ENCODE peak calls at places on chromosomes 13 and 19, in eight cellular contexts. U is T follicular helper cell, P is testis, X is T-helper 9 cell, H is Caco-2, G is NCI-H446, Y is hypothalamus, K is C1 segment of cervical spinal cord. B is an unnamed sample.
A peak's percentile ranks its signal among the peaks of the same experiment; 100 is the strongest.

GRCh38 chr13:40433577-40433976 is 232.9 kb downstream of the FOXO1 start:
- DNase-seq in H (no peak), U (peak; percentile 16), X (peak; percentile 16), K (no peak), Y (no peak), G (no peak), P (no peak), B (no peak)

GRCh38 chr13:63048648-63049047 is 1633.0 kb upstream of the PCDH20 start:
- DNase-seq in Y (no peak), P (no peak), H (no peak), G (no peak), K (no peak), X (no peak), U (no peak), B (no peak)

GRCh38 chr19:49065905-49066512 is 1.4 kb upstream of the NTF4 start:
- DNase-seq in X (no peak), U (no peak), H (no peak), K (no peak), G (no peak), P (no peak), Y (no peak), B (no peak)

GRCh38 chr19:40556953-40557530 is 19.6 kb upstream of the SHKBP1 start:
- DNase-seq in H (no peak), X (no peak), Y (no peak), P (no peak), G (no peak), U (no peak), K (no peak), B (no peak)

GRCh38 chr19:9597027-9597426 is 12.7 kb upstream of the ZNF121 start:
- DNase-seq in P (no peak), X (no peak), K (no peak), Y (no peak), H (no peak), U (no peak), G (no peak), B (no peak)

GRCh38 chr13:43528992-43529391 is 257.8 kb downstream of the ENOX1 start:
- DNase-seq in U (no peak), P (no peak), H (no peak), K (no peak), X (no peak), Y (no peak), G (no peak), B (no peak)

GRCh38 chr13:59261928-59262488 is 901.7 kb downstream of the DIAPH3 start:
- DNase-seq in K (no peak), Y (no peak), X (no peak), U (no peak), G (no peak), P (peak; percentile 18), H (no peak), B (peak; percentile 39)

GRCh38 chr13:77002590-77003190 is 10.8 kb downstream of the CLN5 start:
- DNase-seq in U (no peak), K (no peak), X (no peak), P (no peak), Y (no peak), H (no peak), G (no peak), B (no peak)

GRCh38 chr13:81540777-81541176 is 1199.9 kb upstream of the SPRY2 start:
- DNase-seq in Y (no peak), U (no peak), K (no peak), P (no peak), X (no peak), H (no peak), G (no peak), B (peak; percentile 19)

GRCh38 chr13:32790731-32791130 is 204.5 kb downstream of the PDS5B start:
- DNase-seq in K (no peak), Y (no peak), U (no peak), X (no peak), H (no peak), G (no peak), P (no peak), B (no peak)

GRCh38 chr13:70457474-70457873 is 349.2 kb upstream of the KLHL1 start:
- DNase-seq in P (no peak), X (no peak), K (no peak), H (no peak), U (no peak), Y (no peak), G (no peak), B (no peak)

GRCh38 chr19:7619671-7620441 is 9.5 kb downstream of the XAB2 start:
- DNase-seq in Y (no peak), U (no peak), P (no peak), H (no peak), G (no peak), K (no peak), X (no peak), B (peak; percentile 59)

GRCh38 chr13:101308247-101309013 is 107.9 kb downstream of the NALCN start:
- DNase-seq in P (no peak), G (no peak), X (no peak), Y (no peak), U (no peak), K (no peak), H (no peak), B (no peak)

GRCh38 chr19:13966684-13967128 is 14.4 kb downstream of the DCAF15 start:
- DNase-seq in G (no peak), X (no peak), Y (no peak), K (no peak), P (no peak), U (no peak), H (no peak), B (no peak)

GRCh38 chr19:1315470-1316166 is 29.9 kb downstream of the EFNA2 start:
- DNase-seq in G (no peak), Y (peak; percentile 48), H (peak; percentile 50), U (no peak), X (no peak), P (peak; percentile 67), K (no peak), B (peak; percentile 78)

GRCh38 chr13:29465741-29466293 is 129.7 kb downstream of the SLC7A1 start:
- DNase-seq in X (no peak), Y (no peak), P (peak; percentile 70), G (no peak), U (no peak), H (no peak), K (no peak), B (peak; percentile 49)

GRCh38 chr19:6730153-6730804 is 7.1 kb downstream of the GPR108 start:
- DNase-seq in Y (peak; percentile 18), X (peak; percentile 21), K (peak; percentile 20), H (no peak), G (no peak), P (peak; percentile 91), U (no peak), B (peak; percentile 46)

GRCh38 chr13:27005556-27005955 is 166.1 kb downstream of the USP12 start:
- DNase-seq in K (no peak), H (no peak), U (no peak), Y (peak; percentile 39), G (no peak), X (no peak), P (no peak), B (no peak)

GRCh38 chr19:8206147-8207087 is 2.8 kb upstream of the CERS4 start:
- DNase-seq in U (no peak), X (no peak), H (peak; percentile 52), Y (no peak), P (no peak), G (no peak), K (no peak), B (no peak)

GRCh38 chr19:10270616-10271394 is at the start of gene ICAM1:
- DNase-seq in Y (peak; percentile 9), G (no peak), K (peak; percentile 28), P (peak; percentile 78), H (peak; percentile 82), X (peak; percentile 63), U (peak; percentile 52), B (no peak)

GRCh38 chr13:51237887-51238286 is 15.7 kb downstream of the FAM124A start:
- DNase-seq in K (no peak), Y (no peak), U (no peak), P (no peak), X (no peak), G (no peak), H (no peak), B (no peak)

GRCh38 chr13:97114696-97115095 is 107.4 kb upstream of the MBNL2 start:
- DNase-seq in Y (no peak), U (no peak), H (no peak), G (no peak), K (no peak), P (no peak), X (no peak), B (no peak)

GRCh38 chr19:55075366-55075998 is at the start of gene EPS8L1:
- DNase-seq in Y (no peak), K (no peak), G (no peak), X (no peak), H (peak; percentile 95), U (no peak), P (no peak), B (no peak)

GRCh38 chr19:43308244-43308815 is 39.0 kb upstream of the PSG9 start:
- DNase-seq in G (no peak), H (no peak), U (no peak), K (no peak), X (no peak), Y (no peak), P (no peak), B (no peak)

GRCh38 chr13:77832339-77833100 is 86.1 kb downstream of the EDNRB start:
- DNase-seq in P (no peak), X (no peak), U (no peak), H (no peak), Y (no peak), K (no peak), G (no peak), B (no peak)

GRCh38 chr13:79287994-79288795 is 117.9 kb downstream of the RBM26 start:
- DNase-seq in G (no peak), Y (no peak), P (no peak), H (no peak), U (no peak), X (no peak), K (no peak), B (no peak)

B was measured in BE2C.